ENCODE peak calls at places on chromosomes 2 and 18, in four cellular contexts. S, A, E and C are unnamed samples.

GRCh38 chr2:225041210-225041870 is 928 bp downstream of the DOCK10 start:
- DNase-seq in S (no peak), A (peak), E (peak), C (peak)

GRCh38 chr2:182949572-182950189 is 83.2 kb upstream of the FRZB start:
- DNase-seq in E (no peak), A (no peak), S (no peak), C (no peak)

GRCh38 chr2:106996136-106996769 is 110.3 kb upstream of the ST6GAL2 start:
- DNase-seq in A (no peak), E (no peak), S (no peak), C (no peak)

GRCh38 chr2:203548887-203549286 is 13.8 kb upstream of the RAPH1 start:
- DNase-seq in S (no peak), A (no peak), E (no peak), C (no peak)

GRCh38 chr2:134988994-134989605 is 58.1 kb downstream of the MAP3K19 start:
- DNase-seq in E (no peak), S (peak), A (no peak), C (peak)

GRCh38 chr2:240319221-240319854 is 116.1 kb upstream of the GPC1 start:
- DNase-seq in S (no peak), E (no peak), A (no peak), C (no peak)

GRCh38 chr2:2644040-2644439 is 313.0 kb upstream of the MYT1L start:
- DNase-seq in S (no peak), A (no peak), E (no peak), C (no peak)

GRCh38 chr2:54457326-54458023 is 1.3 kb downstream of the SPTBN1 start:
- DNase-seq in E (no peak), A (no peak), S (no peak), C (no peak)

GRCh38 chr2:147416099-147416498 is 428.7 kb upstream of the ACVR2A start:
- DNase-seq in E (no peak), S (no peak), A (no peak), C (no peak)

GRCh38 chr2:119088416-119088815 is 70.1 kb downstream of the C1QL2 start:
- DNase-seq in E (no peak), A (no peak), S (no peak), C (no peak)

GRCh38 chr2:238989484-238989883 is 141.6 kb downstream of the TWIST2 start:
- DNase-seq in E (no peak), S (no peak), A (no peak), C (no peak)

GRCh38 chr18:63511285-63511684 is 30.9 kb upstream of the SERPINB12 start:
- DNase-seq in E (no peak), S (no peak), A (no peak), C (peak)

GRCh38 chr2:188314314-188315054 is 22.8 kb downstream of the GULP1 start:
- DNase-seq in E (no peak), A (no peak), S (no peak), C (no peak)

GRCh38 chr2:14350856-14351255 is 281.7 kb upstream of the LRATD1 start:
- DNase-seq in S (no peak), A (no peak), E (no peak), C (no peak)

GRCh38 chr2:85309699-85310321 is 18.0 kb downstream of the TGOLN2 start:
- DNase-seq in S (no peak), E (no peak), A (no peak), C (no peak)

GRCh38 chr18:48781041-48781989 is 169.4 kb downstream of the SMAD7 start:
- DNase-seq in E (no peak), A (no peak), S (peak), C (peak)

GRCh38 chr18:62490967-62491366 is 31.9 kb upstream of the ZCCHC2 start:
- DNase-seq in S (no peak), A (no peak), E (no peak), C (no peak)

GRCh38 chr18:46338761-46339160 is 234.6 kb downstream of the HAUS1 start:
- DNase-seq in A (no peak), S (no peak), E (no peak), C (no peak)

GRCh38 chr2:219983836-219984235 is 356.4 kb downstream of the SLC4A3 start:
- DNase-seq in E (no peak), S (no peak), A (no peak), C (no peak)

GRCh38 chr18:42807852-42808251 is 307.6 kb downstream of the RIT2 start:
- DNase-seq in A (no peak), S (no peak), E (no peak), C (no peak)

GRCh38 chr2:147492471-147492870 is 352.4 kb upstream of the ACVR2A start:
- DNase-seq in E (no peak), S (no peak), A (no peak), C (no peak)

GRCh38 chr2:60553496-60553991 is at the start of gene BCL11A:
- DNase-seq in S (no peak), E (no peak), A (no peak), C (peak)

GRCh38 chr2:10319892-10320574 is 17.3 kb downstream of the HPCAL1 start:
- DNase-seq in E (no peak), A (no peak), S (no peak), C (no peak)

GRCh38 chr2:181411105-181411849 is 45.9 kb upstream of the ITGA4 start:
- DNase-seq in E (no peak), S (no peak), A (peak), C (peak)
- TF ChIP-seq SPI1 in E (no peak), S (no peak), A (no peak), C (no peak)

GRCh38 chr2:26635401-26635800 is 5.8 kb downstream of the CIB4 start:
- DNase-seq in S (no peak), A (no peak), E (no peak), C (no peak)

GRCh38 chr2:26637811-26638310 is 3.3 kb downstream of the CIB4 start:
- DNase-seq in S (no peak), E (no peak), A (no peak), C (no peak)

GRCh38 chr2:26639685-26640240 is 1.4 kb downstream of the CIB4 start:
- DNase-seq in E (no peak), S (no peak), A (no peak), C (no peak)

GRCh38 chr2:26634636-26635230 is 6.4 kb downstream of the CIB4 start:
- DNase-seq in E (no peak), A (no peak), S (no peak), C (no peak)

DNA sequence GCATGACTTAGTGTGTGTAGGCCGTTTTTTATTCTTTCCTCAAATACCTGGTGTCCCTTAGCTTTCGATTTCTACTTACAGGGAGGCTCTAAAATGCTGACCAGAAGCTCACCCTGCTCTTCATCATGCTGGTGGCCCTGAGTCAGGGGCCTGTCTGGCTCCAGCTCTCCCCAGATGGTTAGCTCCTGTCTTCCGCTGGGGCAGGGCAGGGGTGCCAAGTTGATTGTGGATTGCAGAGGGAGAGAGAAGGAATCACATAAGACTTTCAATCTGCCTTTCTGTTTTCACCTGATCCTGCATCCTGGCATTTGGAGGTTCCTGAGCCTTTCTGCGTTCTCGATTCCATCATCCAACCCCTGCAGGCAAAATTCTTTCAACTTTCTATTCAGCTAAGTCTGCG is 4.2 kb downstream of the CIB4 start:
- DNase-seq in A (no peak), S (no peak), E (no peak), C (no peak)
- TF ChIP-seq SPI1 in A (no peak), S (no peak), E (no peak), C (no peak)

GRCh38 chr2:191180712-191181111 is 29.9 kb upstream of the STAT4 start:
- DNase-seq in A (no peak), E (no peak), S (no peak), C (no peak)
- TF ChIP-seq SPI1 in A (no peak), E (no peak), S (no peak), C (no peak)

DNA sequence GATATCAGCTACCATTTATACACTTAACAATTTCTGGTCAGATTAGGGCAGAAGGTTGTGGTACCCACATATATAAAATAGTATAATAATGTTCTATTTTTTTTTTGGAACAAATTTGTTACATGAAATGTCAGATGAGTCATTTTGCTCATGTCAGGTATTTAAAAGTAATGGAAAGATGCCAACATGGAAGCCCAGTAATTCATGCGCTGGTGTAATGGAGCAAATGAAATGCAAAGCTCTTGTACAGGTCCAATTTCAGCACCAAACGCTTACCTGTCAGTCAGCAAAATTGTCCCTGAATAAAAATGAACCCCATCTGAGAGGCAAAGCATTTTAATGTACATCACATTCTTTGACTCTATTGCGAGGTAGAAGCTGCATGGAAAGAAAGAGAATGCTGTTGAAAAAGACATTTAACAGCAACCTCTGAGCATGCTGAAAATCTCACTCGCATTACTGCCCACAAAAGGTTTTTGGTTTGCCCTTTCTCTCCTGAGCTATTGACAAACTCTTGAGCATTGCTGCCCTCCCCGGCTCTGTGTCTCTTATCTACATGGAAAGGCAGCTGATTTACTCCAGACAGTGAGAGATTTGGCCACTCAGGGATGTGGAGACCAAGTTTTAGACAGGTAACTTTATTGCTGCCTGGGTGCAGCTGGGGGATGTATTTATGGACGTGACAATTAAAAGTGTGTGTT is 217.5 kb downstream of the CAMKMT start:
- DNase-seq in S (no peak), E (no peak), A (no peak), C (no peak)
- TF ChIP-seq SPI1 in S (no peak), E (no peak), A (no peak), C (no peak)

GRCh38 chr2:43176449-43176848 is 50.0 kb downstream of the ZFP36L2 start:
- DNase-seq in E (no peak), A (no peak), S (no peak), C (no peak)

GRCh38 chr2:43174368-43175186 is 51.8 kb downstream of the ZFP36L2 start:
- DNase-seq in S (no peak), A (peak), E (peak), C (no peak)

GRCh38 chr2:43178055-43178598 is 48.3 kb downstream of the ZFP36L2 start:
- DNase-seq in E (no peak), A (no peak), S (peak), C (no peak)

GRCh38 chr2:43171789-43172188 is 54.6 kb downstream of the ZFP36L2 start:
- DNase-seq in A (no peak), E (no peak), S (peak), C (no peak)

GRCh38 chr2:43175187-43175490 is 51.3 kb downstream of the ZFP36L2 start:
- DNase-seq in S (no peak), A (no peak), E (no peak), C (no peak)
- TF ChIP-seq SPI1 in S (no peak), A (no peak), E (no peak), C (no peak)

GRCh38 chr2:94964193-94964592 is 61.3 kb upstream of the MAL start:
- DNase-seq in S (no peak), A (no peak), E (no peak), C (no peak)

GRCh38 chr2:94960751-94961150 is 64.8 kb upstream of the MAL start:
- DNase-seq in A (no peak), S (no peak), E (no peak), C (no peak)

GRCh38 chr2:94956797-94957391 is 68.6 kb upstream of the MAL start:
- DNase-seq in S (peak), A (no peak), E (no peak), C (peak)

GRCh38 chr2:94960266-94960665 is 65.2 kb upstream of the MAL start:
- DNase-seq in A (no peak), E (no peak), S (no peak), C (no peak)

DNA sequence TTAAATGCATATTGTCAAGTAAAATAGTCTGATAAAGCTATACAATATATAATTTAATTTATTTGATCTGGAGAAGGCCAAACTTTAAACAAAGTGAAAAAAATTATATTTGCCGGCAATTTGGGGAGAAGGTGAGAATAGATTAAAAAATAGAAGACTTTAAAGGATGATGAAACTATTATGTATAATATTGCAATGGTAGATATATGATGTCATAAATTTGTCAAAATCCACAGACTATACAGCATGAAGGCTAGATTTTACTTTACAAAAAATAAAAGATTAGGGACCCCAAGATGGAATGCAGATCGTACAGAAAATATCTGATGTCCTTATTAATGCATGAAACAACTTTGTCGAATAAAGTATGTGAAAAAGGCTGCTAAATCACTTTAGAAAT is 67.3 kb upstream of the MAL start:
- DNase-seq in S (no peak), E (no peak), A (no peak), C (no peak)
- TF ChIP-seq SPI1 in S (no peak), E (no peak), A (no peak), C (no peak)

GRCh38 chr2:142865924-142866323 is 11.5 kb upstream of the KYNU start:
- DNase-seq in E (peak), A (no peak), S (no peak), C (no peak)
- TF ChIP-seq SPI1 in E (peak), A (peak), S (no peak), C (peak)